ENCODE peak calls at places on chromosomes 7 and 10, in ten cellular contexts. B, F, T, E, V, L, G, A, M and W are unnamed samples.

GRCh38 chr7:19698331-19698730 is 10.5 kb downstream of the POLR1F start:
- DNase-seq in B (no peak), F (no peak), T (no peak), E (no peak), V (no peak), L (peak; percentile 9), G (no peak), A (no peak), M (no peak), W (no peak)

GRCh38 chr10:122446668-122447410 is 7.6 kb upstream of the ARMS2 start:
- DNase-seq in B (no peak), F (no peak), T (no peak), E (no peak), V (no peak), L (no peak), G (no peak), A (no peak), M (peak; percentile 22), W (no peak)

GRCh38 chr7:141752634-141753033 is 11.3 kb upstream of the TAS2R3 start:
- DNase-seq in B (no peak), F (peak; percentile 16), T (no peak), E (no peak), V (no peak), L (no peak), G (no peak), A (no peak), M (no peak), W (no peak)

GRCh38 chr10:94150541-94151184 is 156.9 kb downstream of the PLCE1 start:
- DNase-seq in B (no peak), F (no peak), T (no peak), E (no peak), V (no peak), L (no peak), G (no peak), A (no peak), M (no peak), W (no peak)

GRCh38 chr10:132614431-132615341 is 77.1 kb downstream of the INPP5A start:
- DNase-seq in B (peak; percentile 48), F (no peak), T (no peak), E (no peak), V (no peak), L (no peak), G (no peak), A (no peak), M (no peak), W (no peak)

GRCh38 chr10:44864042-44864436 is 47.1 kb upstream of the TMEM72 start:
- DNase-seq in B (peak; percentile 81), F (no peak), T (peak; percentile 71), E (peak; percentile 37), V (no peak), L (no peak), G (no peak), A (no peak), M (peak; percentile 28), W (peak; percentile 74)

GRCh38 chr10:1063232-1063862 is 7.2 kb downstream of the WDR37 start:
- DNase-seq in B (no peak), F (no peak), T (no peak), E (no peak), V (no peak), L (no peak), G (no peak), A (no peak), M (no peak), W (no peak)

GRCh38 chr10:126216221-126216701 is 172.0 kb downstream of the ADAM12 start:
- DNase-seq in B (no peak), F (no peak), T (no peak), E (no peak), V (no peak), L (peak; percentile 28), G (no peak), A (no peak), M (peak; percentile 86), W (no peak)

DNA sequence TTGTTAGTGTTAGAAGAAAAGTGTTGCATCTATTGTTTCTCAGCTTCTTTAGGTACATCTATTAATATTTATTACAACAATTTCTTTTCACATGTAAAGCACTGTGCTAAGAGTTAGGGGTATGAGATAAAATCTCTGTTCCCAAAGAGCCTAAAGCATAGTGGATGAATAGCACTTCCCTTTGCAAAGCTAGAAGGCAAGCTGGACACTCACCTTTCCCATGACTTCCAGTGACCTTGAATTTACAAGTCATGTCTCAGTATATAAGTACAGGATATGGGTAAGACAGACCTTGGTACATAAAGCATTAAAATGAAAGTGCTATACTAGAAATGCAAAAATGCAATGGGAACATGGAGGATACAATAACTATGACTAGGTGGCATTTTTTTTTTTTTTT is 8.8 kb downstream of the CNNM1 start:
- DNase-seq in B (no peak), F (no peak), T (no peak), E (no peak), V (no peak), L (no peak), G (no peak), A (no peak), M (no peak), W (no peak)
- H3K4me3 ChIP-seq in B (no peak overlapping the region), F (no peak overlapping the region), T (no peak overlapping the region), E (no peak overlapping the region), V (no peak overlapping the region), L (no peak overlapping the region), G (no peak overlapping the region), A (no peak overlapping the region), M (no peak overlapping the region), W (no peak overlapping the region)

DNA sequence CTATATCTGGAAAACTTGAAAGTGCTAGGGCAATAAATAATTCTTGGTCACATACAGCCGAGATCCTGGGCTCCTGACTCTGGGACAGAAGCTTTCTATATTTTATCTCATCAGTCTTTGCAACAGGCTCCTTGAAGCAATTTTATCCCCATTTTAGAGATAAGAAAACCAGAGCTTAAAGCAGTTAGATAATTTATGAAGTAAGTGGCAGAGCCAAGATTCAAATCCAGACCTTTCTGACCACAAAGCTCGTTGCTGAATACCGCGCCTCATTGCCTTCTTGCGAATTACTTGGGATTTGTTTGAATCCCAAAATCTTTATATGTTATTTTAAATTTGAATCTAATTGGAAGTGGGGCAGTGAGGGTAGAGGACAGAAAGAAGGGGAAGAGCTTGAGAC is 106.0 kb downstream of the TCF7L2 start:
- DNase-seq in B (no peak), F (no peak), T (no peak), E (no peak), V (no peak), L (peak; percentile 32), G (no peak), A (no peak), M (peak; percentile 86), W (no peak)
- H3K4me1 ChIP-seq in B (peaks cover 44% of the 10 kb centered on the region), F (peaks cover 24% of the 10 kb centered on the region), T (peaks cover 30% of the 10 kb centered on the region), E (peaks cover 46% of the 10 kb centered on the region), V (peaks cover 45% of the 10 kb centered on the region), L (peaks cover 31% of the 10 kb centered on the region), G (peaks cover 84% of the 10 kb centered on the region), A (peaks cover 25% of the 10 kb centered on the region), M (peaks cover 33% of the 10 kb centered on the region), W (peaks cover 78% of the 10 kb centered on the region)

GRCh38 chr10:110684800-110685446 is 40.8 kb downstream of the RBM20 start:
- DNase-seq in B (no peak), F (no peak), T (no peak), E (peak; percentile 28), V (no peak), L (peak; percentile 85), G (no peak), A (peak; percentile 43), M (peak; percentile 64), W (no peak)
- H3K4me3 ChIP-seq in B (no peak overlapping the region), F (no peak overlapping the region), T (no peak overlapping the region), E (no peak overlapping the region), V (no peak overlapping the region), L (peak overlapping the region; percentile 20), G (no peak overlapping the region), A (peak overlapping the region; percentile 55), M (no peak overlapping the region), W (no peak overlapping the region)

GRCh38 chr10:128998101-128998500 is 468.9 kb upstream of the MGMT start:
- DNase-seq in B (no peak), F (no peak), T (no peak), E (no peak), V (no peak), L (no peak), G (no peak), A (no peak), M (no peak), W (no peak)
- H3K4me1 ChIP-seq in B (no peaks in the 10 kb centered on the region), F (no peaks in the 10 kb centered on the region), T (no peaks in the 10 kb centered on the region), E (no peaks in the 10 kb centered on the region), V (no peaks in the 10 kb centered on the region), L (no peaks in the 10 kb centered on the region), G (no peaks in the 10 kb centered on the region), A (no peaks in the 10 kb centered on the region), M (no peaks in the 10 kb centered on the region), W (no peaks in the 10 kb centered on the region)